ENCODE peak calls at places on chromosomes 4 and X, in four cellular contexts. H, X, M and R are unnamed samples.

GRCh38 chrX:132092439-132093065 is 35.3 kb downstream of the FRMD7 start:
- DNase-seq in H (peak), X (peak), M (peak), R (peak)

GRCh38 chr4:83381173-83381572 is 46.5 kb upstream of the HPSE start:
- DNase-seq in H (no peak), X (no peak), M (no peak), R (no peak)

GRCh38 chrX:31233941-31234496 is 162.2 kb upstream of the FTHL17 start:
- DNase-seq in H (no peak), X (no peak), M (peak), R (no peak)

GRCh38 chr4:30808266-30808665 is 88.1 kb downstream of the PCDH7 start:
- DNase-seq in H (no peak), X (no peak), M (no peak), R (no peak)

GRCh38 chrX:116232833-116233232 is 62.3 kb downstream of the AGTR2 start:
- DNase-seq in H (no peak), X (no peak), M (no peak), R (no peak)

GRCh38 chrX:53133400-53133799 is 39.5 kb downstream of the KANTR start:
- DNase-seq in H (no peak), X (no peak), M (no peak), R (no peak)

GRCh38 chr4:88341227-88342192 is 37.1 kb upstream of the HERC6 start:
- DNase-seq in H (no peak), X (no peak), M (no peak), R (peak)

GRCh38 chrX:122218666-122219065 is 965.4 kb upstream of the GRIA3 start:
- DNase-seq in H (no peak), X (no peak), M (no peak), R (no peak)

GRCh38 chr4:177264788-177265422 is 44.8 kb upstream of the NEIL3 start:
- DNase-seq in H (no peak), X (no peak), M (no peak), R (no peak)

GRCh38 chr4:52202251-52202779 is 151.2 kb downstream of the SPATA18 start:
- DNase-seq in H (no peak), X (no peak), M (peak), R (no peak)

GRCh38 chr4:175530655-175531054 is 281.4 kb downstream of the GPM6A start:
- DNase-seq in H (no peak), X (no peak), M (no peak), R (no peak)

GRCh38 chrX:69015564-69016218 is 149.6 kb downstream of the PJA1 start:
- DNase-seq in H (no peak), X (no peak), M (no peak), R (no peak)

GRCh38 chrX:23817979-23818336 is 35.0 kb downstream of the SAT1 start:
- DNase-seq in H (no peak), X (no peak), M (no peak), R (no peak)

GRCh38 chr4:114028071-114028470 is 48.6 kb upstream of the ARSJ start:
- DNase-seq in H (no peak), X (no peak), M (no peak), R (no peak)

DNA sequence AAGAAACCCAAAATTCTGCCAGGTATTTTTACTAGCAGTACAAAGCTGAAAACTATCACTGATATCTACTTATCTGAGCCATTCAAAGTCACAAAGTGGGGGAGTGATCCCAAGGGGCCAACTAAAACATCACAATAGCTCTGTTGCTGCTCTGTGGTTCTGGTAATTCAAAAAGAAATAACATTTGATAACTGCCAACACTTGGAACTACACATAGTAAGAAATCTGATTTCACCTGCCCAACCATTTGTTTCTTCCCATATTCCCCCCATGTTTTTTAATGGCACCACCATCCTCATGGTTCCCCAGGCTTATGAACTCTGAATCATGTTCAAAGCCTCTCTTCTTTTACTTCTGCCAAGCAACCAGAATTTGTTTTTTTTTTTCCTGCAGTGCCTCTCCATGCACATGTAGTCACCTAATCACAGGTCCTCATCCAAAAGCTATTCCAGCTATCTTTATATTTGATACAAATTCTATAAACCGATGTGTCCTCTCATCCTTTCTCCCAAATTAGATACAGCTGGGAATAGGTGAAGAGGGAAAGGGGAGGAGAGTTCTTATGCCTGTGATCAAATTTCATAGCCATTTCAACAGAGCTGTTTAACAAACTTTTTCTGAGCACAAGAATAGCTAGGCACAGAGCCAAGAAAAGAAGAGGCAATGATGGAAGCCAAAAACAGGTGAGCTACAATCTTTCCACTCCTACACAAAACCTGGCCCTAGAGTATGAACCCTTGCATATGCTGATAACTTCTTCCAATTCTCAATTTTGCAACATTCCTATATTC is 7.7 kb downstream of the AMMECR1 start:
- DNase-seq in H (no peak), X (no peak), M (no peak), R (no peak)
- TF ChIP-seq REST in H (no peak), X (no peak), M (no peak), R (no peak)

GRCh38 chr4:7041246-7041645 is 1.9 kb upstream of the TADA2B start:
- DNase-seq in H (no peak), X (no peak), M (no peak), R (no peak)
- TF ChIP-seq REST in H (no peak), X (no peak), M (no peak), R (no peak)

DNA sequence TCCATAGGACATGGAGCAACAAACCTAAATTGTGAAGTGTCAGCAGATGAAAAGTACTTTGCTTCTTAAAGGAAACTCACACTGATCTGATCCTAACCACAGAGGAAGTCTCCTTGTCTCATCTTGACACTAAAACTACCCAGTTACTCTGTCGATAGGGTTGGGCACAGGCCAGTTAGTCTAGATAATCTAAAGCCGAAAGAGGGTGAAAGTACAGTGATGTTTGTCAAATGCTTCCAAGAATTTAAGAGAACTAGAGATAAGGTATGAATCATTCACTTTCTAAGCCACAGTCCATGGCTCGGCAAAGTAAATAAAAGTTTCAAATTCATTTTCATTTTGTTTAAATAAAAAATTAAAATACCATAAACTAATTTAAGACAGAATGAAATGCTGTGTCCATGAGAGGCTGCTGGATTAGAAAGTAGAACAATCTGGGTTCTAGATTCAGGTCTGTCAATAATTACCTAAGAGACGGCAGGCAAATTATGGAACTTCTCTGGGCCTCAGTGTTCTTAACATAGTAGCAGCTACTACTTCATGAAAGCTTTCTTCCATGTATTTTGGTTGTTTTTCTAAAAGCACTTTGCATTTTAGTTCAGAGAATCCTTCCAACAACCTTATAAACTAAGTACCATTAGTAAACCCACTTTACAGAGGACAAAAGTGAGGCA is 176.7 kb downstream of the LDB2 start:
- DNase-seq in H (no peak), X (no peak), M (no peak), R (no peak)
- TF ChIP-seq REST in H (no peak), X (no peak), M (no peak), R (no peak)

DNA sequence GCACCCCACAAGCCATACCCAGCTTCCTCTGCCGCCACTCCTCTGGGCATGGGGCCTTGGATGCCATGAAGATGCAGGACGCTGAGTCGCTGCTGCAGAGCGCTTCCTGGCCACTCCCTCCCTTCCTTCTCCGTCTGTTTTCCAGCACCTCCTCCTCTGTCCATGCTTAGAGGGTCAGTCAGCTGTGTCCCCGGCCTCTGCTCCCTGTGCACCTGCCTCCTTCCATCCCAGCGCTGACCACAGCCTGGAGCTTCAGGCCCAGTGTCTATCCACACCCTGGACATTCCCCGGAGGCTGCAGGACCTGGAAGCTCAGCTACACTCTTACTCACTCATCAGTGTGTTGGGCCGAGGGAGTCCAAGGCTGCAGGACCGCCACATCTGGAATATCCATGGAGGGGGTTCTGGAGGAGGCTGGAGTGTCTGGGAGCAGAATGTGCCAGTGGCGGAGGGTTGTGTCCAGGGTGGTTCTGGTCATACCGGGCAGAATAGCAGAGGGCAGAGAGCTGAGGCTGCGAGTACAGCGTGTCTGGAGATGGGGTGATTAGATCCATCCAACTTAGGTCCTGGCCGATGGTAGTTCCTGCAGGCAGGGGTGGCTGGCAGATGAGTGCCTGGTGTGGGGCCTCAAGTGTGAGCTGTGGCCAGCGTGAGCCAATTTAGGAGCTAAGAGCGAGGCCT is 58.6 kb upstream of the ADRA2C start:
- DNase-seq in H (no peak), X (no peak), M (no peak), R (no peak)
- TF ChIP-seq REST in H (no peak), X (no peak), M (no peak), R (no peak)

GRCh38 chr4:73702796-73703287 is 37.5 kb upstream of the CXCL8 start:
- DNase-seq in H (no peak), X (no peak), M (no peak), R (no peak)
- TF ChIP-seq REST in H (no peak), X (peak), M (no peak), R (no peak)

GRCh38 chr4:6755088-6755753 is 27.3 kb upstream of the KIAA0232 start:
- DNase-seq in H (no peak), X (no peak), M (no peak), R (no peak)
- TF ChIP-seq REST in H (no peak), X (no peak), M (no peak), R (no peak)

GRCh38 chr4:28505064-28505463 is 1644.4 kb downstream of the STIM2 start:
- DNase-seq in H (no peak), X (no peak), M (no peak), R (no peak)
- TF ChIP-seq REST in H (no peak), X (no peak), M (no peak), R (no peak)